ENCODE peak calls at places on chromosomes 5 and 9, in seven cellular contexts. Z, S, I, C, A, P and Y are unnamed samples.

GRCh38 chr9:16320338-16320902 is 550.0 kb downstream of the BNC2 start:
- DNase-seq in Z (no peak), S (no peak), I (no peak), C (no peak), A (no peak), P (no peak), Y (no peak)

GRCh38 chr5:32190094-32190493 is 16.0 kb upstream of the GOLPH3 start:
- DNase-seq in Z (no peak), S (peak), I (no peak), C (no peak), A (no peak), P (no peak), Y (no peak)

GRCh38 chr5:37086466-37087178 is 162.6 kb downstream of the CPLANE1 start:
- DNase-seq in Z (no peak), S (no peak), I (no peak), C (no peak), A (no peak), P (no peak), Y (no peak)

GRCh38 chr5:163544041-163544440 is 38.6 kb downstream of the MAT2B start:
- DNase-seq in Z (no peak), S (no peak), I (no peak), C (no peak), A (no peak), P (no peak), Y (no peak)

GRCh38 chr9:70852711-70853240 is 268.6 kb downstream of the TRPM3 start:
- DNase-seq in Z (no peak), S (no peak), I (no peak), C (no peak), A (no peak), P (no peak), Y (no peak)

GRCh38 chr9:92807757-92808725 is 43.4 kb upstream of the BICD2 start:
- DNase-seq in Z (no peak), S (no peak), I (no peak), C (no peak), A (peak), P (no peak), Y (peak)

GRCh38 chr5:82749453-82749852 is 327.7 kb downstream of the TMEM167A start:
- DNase-seq in Z (no peak), S (no peak), I (no peak), C (peak), A (no peak), P (no peak), Y (no peak)

GRCh38 chr5:131491749-131492148 is 143.3 kb downstream of the RAPGEF6 start:
- DNase-seq in Z (no peak), S (no peak), I (no peak), C (no peak), A (no peak), P (no peak), Y (no peak)

GRCh38 chr5:172491481-172491880 is 37.2 kb upstream of the SH3PXD2B start:
- DNase-seq in Z (no peak), S (no peak), I (no peak), C (no peak), A (no peak), P (no peak), Y (no peak)

GRCh38 chr5:52983731-52984620 is 5.2 kb upstream of the ITGA2 start:
- DNase-seq in Z (no peak), S (no peak), I (no peak), C (no peak), A (no peak), P (no peak), Y (no peak)

GRCh38 chr5:142886956-142887355 is 116.8 kb downstream of the ARHGAP26 start:
- DNase-seq in Z (no peak), S (no peak), I (no peak), C (no peak), A (no peak), P (no peak), Y (no peak)

GRCh38 chr5:151667083-151667482 is 19.6 kb downstream of the SPARC start:
- DNase-seq in Z (no peak), S (no peak), I (no peak), C (no peak), A (no peak), P (no peak), Y (no peak)

GRCh38 chr5:84372066-84372700 is 12.5 kb downstream of the EDIL3 start:
- DNase-seq in Z (no peak), S (no peak), I (no peak), C (no peak), A (no peak), P (no peak), Y (no peak)

GRCh38 chr5:44388504-44389409 is 463 bp downstream of the FGF10 start:
- DNase-seq in Z (peak), S (peak), I (no peak), C (peak), A (peak), P (no peak), Y (peak)

GRCh38 chr9:34310205-34310604 is 18.9 kb downstream of the KIF24 start:
- DNase-seq in Z (no peak), S (no peak), I (no peak), C (no peak), A (no peak), P (peak), Y (no peak)

GRCh38 chr5:33338336-33339110 is 102.2 kb upstream of the TARS1 start:
- DNase-seq in Z (no peak), S (no peak), I (no peak), C (peak), A (no peak), P (no peak), Y (no peak)

GRCh38 chr9:116504081-116504480 is 183.0 kb upstream of the TRIM32 start:
- DNase-seq in Z (no peak), S (no peak), I (no peak), C (no peak), A (no peak), P (no peak), Y (no peak)

GRCh38 chr5:32076699-32077695 is 97.1 kb downstream of the GOLPH3 start:
- DNase-seq in Z (peak), S (peak), I (no peak), C (peak), A (peak), P (peak), Y (peak)

GRCh38 chr9:83413367-83413766 is 124.8 kb downstream of the FRMD3 start:
- DNase-seq in Z (no peak), S (no peak), I (no peak), C (no peak), A (no peak), P (no peak), Y (no peak)

GRCh38 chr5:104977530-104977929 is 1414.9 kb upstream of the NUDT12 start:
- DNase-seq in Z (no peak), S (no peak), I (no peak), C (no peak), A (no peak), P (no peak), Y (no peak)

GRCh38 chr5:34959323-34959722 is 30.0 kb downstream of the DNAJC21 start:
- DNase-seq in Z (no peak), S (no peak), I (no peak), C (no peak), A (no peak), P (peak), Y (no peak)

GRCh38 chr5:43309657-43310056 is 3.6 kb downstream of the HMGCS1 start:
- DNase-seq in Z (peak), S (no peak), I (no peak), C (no peak), A (peak), P (no peak), Y (no peak)

GRCh38 chr9:5957166-5957565 is 58.3 kb downstream of the RANBP6 start:
- DNase-seq in Z (no peak), S (no peak), I (no peak), C (no peak), A (no peak), P (no peak), Y (no peak)

GRCh38 chr5:1480217-1480616 is 35.0 kb upstream of the SLC6A3 start:
- DNase-seq in Z (peak), S (peak), I (no peak), C (peak), A (no peak), P (no peak), Y (no peak)

GRCh38 chr9:83231039-83231438 is 168.1 kb upstream of the RASEF start:
- DNase-seq in Z (no peak), S (no peak), I (no peak), C (no peak), A (peak), P (no peak), Y (no peak)

GRCh38 chr9:110949081-110949480 is 89.2 kb downstream of the LPAR1 start:
- DNase-seq in Z (no peak), S (no peak), I (no peak), C (no peak), A (no peak), P (no peak), Y (no peak)

GRCh38 chr9:96344458-96345180 is 38.9 kb downstream of the SLC35D2 start:
- DNase-seq in Z (no peak), S (peak), I (no peak), C (peak), A (peak), P (peak), Y (no peak)

GRCh38 chr9:14212697-14213420 is 101.1 kb downstream of the NFIB start:
- DNase-seq in Z (no peak), S (no peak), I (no peak), C (no peak), A (no peak), P (no peak), Y (no peak)

GRCh38 chr5:150219142-150219541 is 29.3 kb downstream of the SLC6A7 start:
- DNase-seq in Z (no peak), S (no peak), I (no peak), C (no peak), A (no peak), P (no peak), Y (no peak)

GRCh38 chr5:134555889-134556311 is 30.4 kb downstream of the JADE2 start:
- DNase-seq in Z (peak), S (peak), I (peak), C (peak), A (peak), P (peak), Y (peak)

GRCh38 chr9:131046581-131047202 is 37.7 kb downstream of the LAMC3 start:
- DNase-seq in Z (peak), S (peak), I (peak), C (peak), A (peak), P (peak), Y (peak)

GRCh38 chr5:54651482-54652076 is 134.0 kb downstream of the SNX18 start:
- DNase-seq in Z (peak), S (peak), I (no peak), C (peak), A (no peak), P (peak), Y (no peak)

GRCh38 chr9:38079410-38080105 is 10.5 kb upstream of the SHB start:
- DNase-seq in Z (no peak), S (no peak), I (no peak), C (no peak), A (no peak), P (peak), Y (no peak)

GRCh38 chr5:160390787-160391696 is 8.8 kb downstream of the FAM200C start:
- DNase-seq in Z (no peak), S (no peak), I (no peak), C (no peak), A (peak), P (no peak), Y (no peak)